ENCODE peak calls at places on chromosomes 7 and 10, in five cellular contexts. C is H9, W is IMR-90, O is neuronal stem cell, G is H1. N is an unnamed sample.

GRCh38 chr10:129046074-129046681 is 420.9 kb upstream of the MGMT start:
- DNase-seq in C (no peak), W (no peak), O (no peak), G (no peak), N (no peak)

GRCh38 chr7:118372530-118372929 is 148.0 kb downstream of the ANKRD7 start:
- DNase-seq in C (no peak), W (no peak), O (no peak), G (no peak), N (peak)

GRCh38 chr7:158648787-158649186 is 55.8 kb downstream of the NCAPG2 start:
- DNase-seq in C (no peak), W (no peak), O (no peak), G (no peak), N (no peak)

GRCh38 chr7:131581241-131582157 is 25.1 kb upstream of the PODXL start:
- DNase-seq in C (peak), W (no peak), O (no peak), G (peak), N (no peak)

GRCh38 chr10:87761892-87762291 is 56.1 kb downstream of the ATAD1 start:
- DNase-seq in C (no peak), W (peak), O (no peak), G (no peak), N (peak)

GRCh38 chr10:89273680-89274079 is 22.1 kb upstream of the LIPA start:
- DNase-seq in C (no peak), W (no peak), O (no peak), G (no peak), N (no peak)

GRCh38 chr7:66377045-66377444 is 171.9 kb downstream of the TPST1 start:
- DNase-seq in C (no peak), W (no peak), O (no peak), G (no peak), N (no peak)

GRCh38 chr7:114426824-114427223 is 12.2 kb downstream of the FOXP2 start:
- DNase-seq in C (no peak), W (peak), O (no peak), G (no peak), N (peak)

GRCh38 chr10:19788075-19788686 is 28.1 kb upstream of the PLXDC2 start:
- DNase-seq in C (no peak), W (peak), O (peak), G (peak), N (peak)

GRCh38 chr7:157601530-157601929 is 264.7 kb downstream of the DNAJB6 start:
- DNase-seq in C (no peak), W (no peak), O (no peak), G (no peak), N (no peak)

GRCh38 chr7:19916011-19916410 is 142.6 kb upstream of the TMEM196 start:
- DNase-seq in C (no peak), W (no peak), O (no peak), G (no peak), N (no peak)

GRCh38 chr10:84683550-84683949 is 355.2 kb downstream of the CCSER2 start:
- DNase-seq in C (no peak), W (no peak), O (no peak), G (no peak), N (no peak)

GRCh38 chr7:149743481-149743880 is 29.9 kb downstream of the ZNF467 start:
- DNase-seq in C (no peak), W (no peak), O (no peak), G (no peak), N (no peak)

GRCh38 chr10:14259696-14260595 is 70.8 kb downstream of the FRMD4A start:
- DNase-seq in C (no peak), W (peak), O (no peak), G (no peak), N (peak)

GRCh38 chr10:3482200-3482993 is 302.6 kb downstream of the KLF6 start:
- DNase-seq in C (no peak), W (peak), O (peak), G (no peak), N (peak)

GRCh38 chr10:4057021-4057420 is 272.0 kb upstream of the KLF6 start:
- DNase-seq in C (no peak), W (no peak), O (no peak), G (no peak), N (no peak)

GRCh38 chr7:34162017-34162565 is 256.8 kb downstream of the BMPER start:
- DNase-seq in C (no peak), W (peak), O (no peak), G (no peak), N (no peak)

GRCh38 chr10:70559861-70560260 is 42.7 kb downstream of the PRF1 start:
- DNase-seq in C (no peak), W (no peak), O (no peak), G (no peak), N (no peak)

GRCh38 chr10:124736491-124737136 is 7.6 kb downstream of the FAM53B start:
- DNase-seq in C (peak), W (peak), O (no peak), G (peak), N (peak)

GRCh38 chr10:102642553-102643345 is 1.5 kb upstream of the TRIM8 start:
- DNase-seq in C (no peak), W (peak), O (peak), G (peak), N (no peak)

GRCh38 chr10:99579971-99580370 is 40.3 kb downstream of the SLC25A28 start:
- DNase-seq in C (no peak), W (no peak), O (no peak), G (no peak), N (peak)

GRCh38 chr7:17985473-17986239 is 42.0 kb downstream of the PRPS1L1 start:
- DNase-seq in C (no peak), W (no peak), O (no peak), G (no peak), N (no peak)

GRCh38 chr7:146736446-146737190 is 620.0 kb downstream of the CNTNAP2 start:
- DNase-seq in C (no peak), W (no peak), O (no peak), G (no peak), N (no peak)

GRCh38 chr7:130346941-130347340 is 2.3 kb downstream of the CPA5 start:
- DNase-seq in C (no peak), W (no peak), O (no peak), G (no peak), N (no peak)

GRCh38 chr10:119079572-119080520 is 771 bp downstream of the EIF3A start:
- DNase-seq in C (peak), W (peak), O (peak), G (peak), N (peak)

GRCh38 chr7:7148799-7149481 is 33.4 kb upstream of the C1GALT1 start:
- DNase-seq in C (no peak), W (no peak), O (no peak), G (no peak), N (no peak)

GRCh38 chr7:106597014-106597413 is 63.9 kb downstream of the CCDC71L start:
- DNase-seq in C (no peak), W (no peak), O (no peak), G (no peak), N (no peak)

GRCh38 chr7:158710651-158711102 is 6.1 kb upstream of the NCAPG2 start:
- DNase-seq in C (no peak), W (peak), O (no peak), G (peak), N (peak)

GRCh38 chr10:97450828-97451227 is 4.9 kb downstream of the ZDHHC16 start:
- DNase-seq in C (no peak), W (no peak), O (no peak), G (no peak), N (no peak)

DNA sequence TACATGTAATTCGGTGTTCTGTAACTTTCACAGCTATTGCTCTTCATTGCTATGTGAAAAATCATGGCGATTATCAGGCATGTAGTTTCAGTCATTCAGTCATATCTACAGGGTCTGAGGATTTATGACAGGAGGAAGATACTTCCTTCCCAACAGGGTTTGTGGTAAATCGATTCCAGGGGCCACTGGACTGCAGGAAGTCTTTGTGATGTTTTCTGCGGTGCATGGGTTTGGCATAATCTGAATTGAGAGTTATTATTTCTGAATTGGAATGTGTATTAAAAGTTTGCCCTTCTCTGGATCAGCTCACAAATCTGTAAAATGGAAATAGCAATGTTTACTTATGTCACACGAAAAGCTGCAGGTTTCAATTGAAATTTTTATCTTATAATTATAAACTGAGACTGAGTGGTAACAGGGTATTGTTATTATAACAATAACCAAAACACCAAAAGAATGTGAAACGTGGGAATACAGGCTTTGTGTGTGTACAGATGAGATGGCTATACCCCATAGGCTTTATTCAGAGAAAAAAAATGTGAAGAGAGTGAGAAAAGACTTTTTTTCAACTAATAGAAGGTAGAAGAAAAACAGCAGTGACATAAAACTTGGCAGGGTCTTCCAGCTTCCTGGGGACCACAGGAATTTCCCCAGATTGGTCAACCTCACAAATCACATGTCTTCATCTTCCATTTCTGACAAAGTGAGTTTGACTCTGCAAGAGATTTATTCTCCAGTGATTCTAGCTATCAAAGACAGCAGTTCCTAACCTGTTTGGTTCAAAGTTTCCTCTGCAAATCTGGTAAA is 307.7 kb upstream of the NFE2L3 start:
- DNase-seq in C (no peak), W (no peak), O (no peak), G (no peak), N (no peak)
- H4K91ac ChIP-seq in C (no peak), W (no peak), O (no peak), G (no peak), N (no peak)

GRCh38 chr7:86968618-86969017 is 90.8 kb downstream of the ELAPOR2 start:
- DNase-seq in C (no peak), W (no peak), O (no peak), G (no peak), N (peak)
- H3K4ac ChIP-seq in C (no peak), W (no peak), O (no peak), G (no peak), N (no peak)

DNA sequence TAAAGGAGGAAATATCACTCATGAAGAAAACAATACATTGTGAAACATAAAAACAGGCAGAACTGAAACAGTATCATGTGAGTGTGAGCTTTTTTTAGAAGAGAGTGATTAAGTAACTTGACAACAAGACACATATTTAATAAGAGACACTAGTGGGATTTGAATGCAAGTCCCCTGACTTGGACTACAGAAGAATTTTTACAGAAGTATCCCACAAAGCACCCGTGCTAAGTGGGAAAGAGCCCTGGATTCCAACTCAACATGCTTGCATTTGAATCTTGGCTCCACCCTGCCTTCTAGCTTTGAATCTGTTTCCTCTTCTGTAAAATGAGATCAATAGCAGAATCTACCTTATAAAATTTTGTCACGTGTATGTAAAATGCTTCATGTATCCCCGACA is 166.2 kb downstream of the ZNF365 start:
- DNase-seq in C (no peak), W (no peak), O (no peak), G (no peak), N (no peak)
- H4K91ac ChIP-seq in C (no peak), W (no peak), O (no peak), G (no peak), N (no peak)

GRCh38 chr7:5552123-5552522 is 128.5 kb upstream of the TNRC18 start:
- DNase-seq in C (no peak), W (no peak), O (no peak), G (no peak), N (no peak)

GRCh38 chr7:5553298-5553877 is 129.8 kb upstream of the TNRC18 start:
- DNase-seq in C (no peak), W (no peak), O (no peak), G (no peak), N (no peak)

GRCh38 chr7:5550831-5551230 is 127.2 kb upstream of the TNRC18 start:
- DNase-seq in C (no peak), W (no peak), O (no peak), G (no peak), N (no peak)

GRCh38 chr7:5557920-5558401 is 134.3 kb upstream of the TNRC18 start:
- DNase-seq in C (no peak), W (peak), O (no peak), G (no peak), N (peak)

GRCh38 chr7:5554287-5554785 is 130.7 kb upstream of the TNRC18 start:
- DNase-seq in C (no peak), W (no peak), O (no peak), G (no peak), N (peak)
- H3K4ac ChIP-seq in C (no peak), W (peak), O (no peak), G (peak), N (peak)

N was measured in mesenchymal stem cell.